ENCODE peak calls at places on chromosomes 11 and 22, in seven cellular contexts. Y is GM23248; F is PC-3; L is right lobe of liver; K is breast epithelium; A is neural progenitor cell; S is CD4-positive, alpha-beta memory T cell. H is an unnamed sample.

GRCh38 chr11:13965337-13965736 is 2.8 kb downstream of the SPON1 start:
- DNase-seq in Y (no peak), F (no peak), L (peak; percentile 59), K (no peak), A (peak; percentile 47), S (no peak), H (no peak)

GRCh38 chr11:123576082-123576481 is 78.3 kb downstream of the SCN3B start:
- DNase-seq in Y (no peak), F (no peak), L (no peak), K (no peak), A (no peak), S (no peak), H (no peak)

GRCh38 chr11:60891103-60891741 is 15.2 kb downstream of the PRPF19 start:
- DNase-seq in Y (no peak), F (no peak), L (no peak), K (no peak), A (no peak), S (no peak), H (no peak)

GRCh38 chr11:48110509-48110766 is 106.2 kb upstream of the OR4B1 start:
- DNase-seq in Y (no peak), F (no peak), L (no peak), K (no peak), A (no peak), S (no peak), H (no peak)

GRCh38 chr11:130806746-130807145 is 109.5 kb downstream of the SNX19 start:
- DNase-seq in Y (no peak), F (no peak), L (no peak), K (no peak), A (no peak), S (no peak), H (no peak)

GRCh38 chr11:36376888-36377758 is 81.0 kb downstream of the PRR5L start:
- DNase-seq in Y (peak; percentile 81), F (no peak), L (peak; percentile 50), K (no peak), A (peak; percentile 85), S (peak; percentile 73), H (peak; percentile 36)

GRCh38 chr11:121035823-121036222 is 11.9 kb downstream of the TBCEL start:
- DNase-seq in Y (no peak), F (no peak), L (no peak), K (no peak), A (no peak), S (no peak), H (no peak)

GRCh38 chr11:116851631-116852030 is 14.2 kb upstream of the APOA1 start:
- DNase-seq in Y (no peak), F (no peak), L (no peak), K (peak; percentile 30), A (no peak), S (peak; percentile 50), H (peak; percentile 38)

GRCh38 chr11:45106440-45106839 is 40.0 kb upstream of the PRDM11 start:
- DNase-seq in Y (no peak), F (no peak), L (no peak), K (no peak), A (no peak), S (no peak), H (no peak)

GRCh38 chr22:31160328-31160978 is 471 bp downstream of the RNF185 start:
- DNase-seq in Y (peak; percentile 69), F (no peak), L (no peak), K (no peak), A (no peak), S (peak; percentile 14), H (peak; percentile 4)

GRCh38 chr11:38791346-38791961 is 2193.4 kb upstream of the RAG2 start:
- DNase-seq in Y (peak; percentile 79), F (peak; percentile 75), L (peak; percentile 47), K (no peak), A (peak; percentile 87), S (no peak), H (no peak)

GRCh38 chr11:70669871-70670683 is 271.7 kb downstream of the CTTN start:
- DNase-seq in Y (no peak), F (no peak), L (no peak), K (no peak), A (no peak), S (no peak), H (no peak)

GRCh38 chr11:70671611-70672010 is 273.3 kb downstream of the CTTN start:
- DNase-seq in Y (no peak), F (no peak), L (no peak), K (no peak), A (no peak), S (no peak), H (no peak)

GRCh38 chr11:70671083-70671482 is 272.8 kb downstream of the CTTN start:
- DNase-seq in Y (no peak), F (no peak), L (no peak), K (no peak), A (no peak), S (no peak), H (no peak)

GRCh38 chr11:70669281-70669680 is 271.0 kb downstream of the CTTN start:
- DNase-seq in Y (no peak), F (no peak), L (no peak), K (no peak), A (no peak), S (no peak), H (no peak)

GRCh38 chr11:70670684-70671034 is 272.3 kb downstream of the CTTN start:
- DNase-seq in Y (no peak), F (no peak), L (no peak), K (no peak), A (no peak), S (no peak), H (no peak)
- H3K9me3 ChIP-seq in Y (no peaks in the 10 kb centered on the region), F (no peaks in the 10 kb centered on the region), L (no peaks in the 10 kb centered on the region), K (no peaks in the 10 kb centered on the region), A (no peaks in the 10 kb centered on the region), S (no peaks in the 10 kb centered on the region), H (no peaks in the 10 kb centered on the region)

DNA sequence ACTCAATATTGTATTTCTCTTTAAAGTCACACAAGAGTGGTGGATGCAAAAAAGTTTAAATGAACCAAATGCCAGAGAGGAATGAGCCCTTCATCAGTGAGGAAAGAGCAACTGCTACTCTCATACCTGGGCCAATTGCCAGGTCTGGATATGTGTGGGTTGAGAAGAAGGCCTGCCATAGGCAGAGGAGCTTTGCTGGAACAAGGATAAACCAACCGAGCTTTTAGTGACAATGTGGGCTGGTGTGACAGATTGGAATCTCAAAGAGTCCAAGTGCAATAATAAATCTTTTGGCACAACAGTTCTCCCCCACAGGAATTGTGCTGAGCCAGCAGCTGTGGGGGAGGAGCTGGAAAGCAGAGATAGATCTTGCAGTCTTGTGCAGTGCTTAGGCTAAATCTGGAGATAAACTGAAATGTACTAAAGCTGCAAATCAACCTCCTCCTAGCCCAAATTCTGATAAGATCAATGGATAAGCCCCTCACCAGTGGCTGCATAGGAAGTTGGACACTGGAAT is 79.4 kb upstream of the ISX start:
- DNase-seq in Y (no peak), F (no peak), L (no peak), K (no peak), A (no peak), S (no peak), H (no peak)
- H3K4me1 ChIP-seq in Y (no peaks in the 10 kb centered on the region), F (no peaks in the 10 kb centered on the region), L (no peaks in the 10 kb centered on the region), K (no peaks in the 10 kb centered on the region), A (no peaks in the 10 kb centered on the region), S (no peaks in the 10 kb centered on the region), H (no peaks in the 10 kb centered on the region)

DNA sequence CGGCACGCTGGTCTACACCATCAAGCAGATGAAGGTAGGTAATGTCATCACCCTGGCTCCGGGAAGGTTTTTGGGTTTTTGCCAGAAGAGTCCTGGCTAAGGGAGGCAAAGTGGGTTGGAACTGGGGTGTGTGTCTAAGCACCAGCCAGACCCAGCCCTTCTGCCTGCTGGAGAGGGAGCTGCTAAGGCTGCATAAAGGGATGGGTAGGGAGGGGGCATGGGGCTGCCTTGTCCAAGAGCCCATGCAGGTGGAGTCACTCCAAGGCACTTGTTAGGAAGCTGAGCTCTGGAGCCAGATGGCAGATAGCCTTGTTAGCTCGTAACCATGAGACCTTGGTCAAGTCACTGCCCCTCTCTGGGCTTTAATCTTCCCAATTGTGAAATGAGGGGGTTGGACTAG is 48.0 kb downstream of the TIMP3 start:
- DNase-seq in Y (no peak), F (no peak), L (no peak), K (no peak), A (no peak), S (no peak), H (no peak)
- H3K27ac ChIP-seq in Y (peak overlapping the region; percentile 60), F (no peak overlapping the region), L (no peak overlapping the region), K (peak overlapping the region; percentile 94), A (no peak overlapping the region), S (no peak overlapping the region), H (no peak overlapping the region)

GRCh38 chr22:47628477-47629272 is 866.2 kb downstream of the TBC1D22A start:
- DNase-seq in Y (no peak), F (no peak), L (no peak), K (no peak), A (no peak), S (no peak), H (no peak)
- H3K9me3 ChIP-seq in Y (no peaks in the 10 kb centered on the region), F (no peaks in the 10 kb centered on the region), L (no peaks in the 10 kb centered on the region), K (no peaks in the 10 kb centered on the region), A (no peaks in the 10 kb centered on the region), S (no peaks in the 10 kb centered on the region), H (no peaks in the 10 kb centered on the region)

DNA sequence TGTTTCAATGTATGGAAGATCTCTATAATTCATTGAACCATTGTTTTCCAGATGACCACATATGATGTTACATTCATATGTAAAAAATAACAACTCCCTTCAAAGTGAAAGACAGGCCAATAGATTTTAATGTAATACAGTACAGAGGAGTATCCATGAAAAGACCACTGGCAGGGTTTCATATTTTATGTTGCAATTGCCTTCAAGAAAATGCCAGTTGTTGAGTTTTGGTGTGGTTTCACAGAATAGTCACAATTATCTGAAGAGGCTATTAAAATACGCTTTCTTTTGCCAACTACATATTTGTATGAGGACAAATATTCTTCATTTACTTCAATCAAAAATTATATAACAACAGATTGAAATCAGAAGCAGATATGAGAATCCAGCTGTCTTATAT is 14.3 kb downstream of the AMOTL1 start:
- DNase-seq in Y (peak; percentile 42), F (no peak), L (no peak), K (no peak), A (no peak), S (no peak), H (no peak)
- H3K4me1 ChIP-seq in Y (peaks cover 73% of the 10 kb centered on the region), F (peaks cover 8% of the 10 kb centered on the region), L (no peaks in the 10 kb centered on the region), K (no peaks in the 10 kb centered on the region), A (peaks cover 6% of the 10 kb centered on the region), S (no peaks in the 10 kb centered on the region), H (no peaks in the 10 kb centered on the region)

DNA sequence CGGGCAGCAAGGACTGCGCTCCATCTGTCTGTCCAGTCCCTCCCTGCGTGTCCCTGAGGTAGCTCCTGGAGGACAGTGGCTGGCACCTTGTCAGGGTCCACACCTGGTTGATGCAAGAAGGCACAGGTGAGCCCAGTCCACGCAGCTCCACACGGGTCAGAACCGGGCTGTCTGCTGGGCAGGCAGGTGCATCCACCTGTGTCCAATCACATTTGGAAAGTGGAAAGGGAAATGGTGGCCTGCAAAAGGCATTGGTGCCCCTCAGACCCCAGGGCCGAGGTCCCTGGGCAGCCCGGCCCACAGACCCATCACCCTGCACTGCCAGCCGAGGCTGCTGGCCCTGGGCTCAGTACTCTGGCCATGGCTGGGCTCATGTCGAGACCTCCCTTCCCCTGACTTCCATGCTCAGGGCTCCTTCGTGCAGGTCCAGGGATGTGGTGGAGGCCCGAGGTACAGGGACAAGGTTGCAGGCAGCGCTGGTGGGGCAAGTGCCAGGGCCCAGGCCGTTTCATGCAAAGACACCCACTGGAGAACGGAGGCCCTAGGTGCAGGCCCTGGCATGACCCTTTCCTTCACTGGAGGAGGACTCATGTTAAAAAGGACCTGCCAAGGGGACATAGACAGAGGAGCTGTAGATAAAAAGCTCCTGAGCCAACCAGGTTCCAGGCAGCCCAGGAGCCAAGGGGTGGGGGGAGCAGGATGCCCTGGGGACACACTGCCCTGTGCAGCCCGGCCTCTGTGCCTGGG is 38.9 kb upstream of the TH start:
- DNase-seq in Y (no peak), F (no peak), L (peak; percentile 42), K (peak; percentile 16), A (no peak), S (no peak), H (no peak)
- H3K27ac ChIP-seq in Y (no peak overlapping the region), F (no peak overlapping the region), L (no peak overlapping the region), K (no peak overlapping the region), A (peak overlapping the region; percentile 77), S (no peak overlapping the region), H (no peak overlapping the region)

H was measured in effector memory CD4-positive, alpha-beta T cell.